ENCODE peak calls at places on chromosome 3, in four cellular contexts. One of them, this sample, is unnamed.

GRCh38 chr3:51944541-51945021 is 2.4 kb downstream of the PARP3 start:
- DNase-seq in activated CD4-positive, alpha-beta T cell treated with anti-CD3 and anti-CD28 coated beads, Interleukin-2, amount 50 U/mL, for 1 hour: no peak
- DNase-seq in cardiac muscle cell: no peak
- DNase-seq in esophagus squamous epithelium: no peak
- DNase-seq in this sample: peak; percentile 52

GRCh38 chr3:46238386-46238785 is 3.9 kb upstream of the CCR3 start:
- DNase-seq in activated CD4-positive, alpha-beta T cell treated with anti-CD3 and anti-CD28 coated beads, Interleukin-2, amount 50 U/mL, for 1 hour: no peak
- DNase-seq in esophagus squamous epithelium: no peak
- DNase-seq in cardiac muscle cell: no peak
- DNase-seq in this sample: no peak

GRCh38 chr3:133663569-133664313 is 2.0 kb upstream of the TOPBP1 start:
- DNase-seq in activated CD4-positive, alpha-beta T cell treated with anti-CD3 and anti-CD28 coated beads, Interleukin-2, amount 50 U/mL, for 1 hour: no peak
- DNase-seq in esophagus squamous epithelium: no peak
- DNase-seq in cardiac muscle cell: peak; percentile 69
- DNase-seq in this sample: peak; percentile 57

GRCh38 chr3:186824430-186825139 is 17.9 kb upstream of the ADIPOQ start:
- DNase-seq in esophagus squamous epithelium: no peak
- DNase-seq in cardiac muscle cell: no peak
- DNase-seq in activated CD4-positive, alpha-beta T cell treated with anti-CD3 and anti-CD28 coated beads, Interleukin-2, amount 50 U/mL, for 1 hour: no peak
- DNase-seq in this sample: peak; percentile 42

GRCh38 chr3:105526349-105527111 is 159.8 kb downstream of the ALCAM start:
- DNase-seq in cardiac muscle cell: no peak
- DNase-seq in activated CD4-positive, alpha-beta T cell treated with anti-CD3 and anti-CD28 coated beads, Interleukin-2, amount 50 U/mL, for 1 hour: no peak
- DNase-seq in esophagus squamous epithelium: no peak
- DNase-seq in this sample: no peak

GRCh38 chr3:20080956-20081554 is 40.8 kb downstream of the KAT2B start:
- DNase-seq in activated CD4-positive, alpha-beta T cell treated with anti-CD3 and anti-CD28 coated beads, Interleukin-2, amount 50 U/mL, for 1 hour: peak; percentile 19
- DNase-seq in cardiac muscle cell: no peak
- DNase-seq in esophagus squamous epithelium: peak; percentile 4
- DNase-seq in this sample: no peak

GRCh38 chr3:8554725-8555621 is 53.4 kb downstream of the LMCD1 start:
- DNase-seq in cardiac muscle cell: peak; percentile 96
- DNase-seq in activated CD4-positive, alpha-beta T cell treated with anti-CD3 and anti-CD28 coated beads, Interleukin-2, amount 50 U/mL, for 1 hour: no peak
- DNase-seq in esophagus squamous epithelium: no peak
- DNase-seq in this sample: peak; percentile 75

GRCh38 chr3:106745344-106746168 is 631.7 kb upstream of the CCDC54 start:
- DNase-seq in activated CD4-positive, alpha-beta T cell treated with anti-CD3 and anti-CD28 coated beads, Interleukin-2, amount 50 U/mL, for 1 hour: no peak
- DNase-seq in cardiac muscle cell: peak; percentile 97
- DNase-seq in esophagus squamous epithelium: no peak
- DNase-seq in this sample: no peak

GRCh38 chr3:110420158-110420641 is 651.4 kb upstream of the NECTIN3 start:
- DNase-seq in activated CD4-positive, alpha-beta T cell treated with anti-CD3 and anti-CD28 coated beads, Interleukin-2, amount 50 U/mL, for 1 hour: no peak
- DNase-seq in cardiac muscle cell: peak; percentile 82
- DNase-seq in esophagus squamous epithelium: no peak
- DNase-seq in this sample: no peak

GRCh38 chr3:101780661-101781060 is 1.6 kb downstream of the NXPE3 start:
- DNase-seq in activated CD4-positive, alpha-beta T cell treated with anti-CD3 and anti-CD28 coated beads, Interleukin-2, amount 50 U/mL, for 1 hour: no peak
- DNase-seq in cardiac muscle cell: peak; percentile 85
- DNase-seq in esophagus squamous epithelium: no peak
- DNase-seq in this sample: peak; percentile 10

This sample was measured in ELF-1.